ENCODE peak calls at places on chromosomes 5 and 9, in nine cellular contexts. One of them, this sample, is unnamed.

GRCh38 chr5:116037236-116037822 is 5.1 kb downstream of the ARL14EPL start:
- DNase-seq in SW 1271: no peak
- DNase-seq in cardiac muscle cell: peak; percentile 21
- DNase-seq in A549: peak; percentile 12
- DNase-seq in left lobe of liver: no peak
- DNase-seq in iPS-NIHi11: no peak
- DNase-seq in NCI-H2081: no peak
- DNase-seq in stimulated activated CD4-positive, alpha-beta T cell treated with anti-CD3 and anti-CD28 coated beads, Interleukin-1b, Interleukin-23, amount 100 ng/mL, for 4 hours: no peak
- DNase-seq in mesendoderm: no peak
- DNase-seq in this sample: no peak

GRCh38 chr9:136331556-136332481 is 4.5 kb downstream of the GPSM1 start:
- DNase-seq in A549: no peak
- DNase-seq in cardiac muscle cell: no peak
- DNase-seq in left lobe of liver: no peak
- DNase-seq in stimulated activated CD4-positive, alpha-beta T cell treated with anti-CD3 and anti-CD28 coated beads, Interleukin-1b, Interleukin-23, amount 100 ng/mL, for 4 hours: no peak
- DNase-seq in SW 1271: no peak
- DNase-seq in iPS-NIHi11: no peak
- DNase-seq in mesendoderm: no peak
- DNase-seq in NCI-H2081: no peak
- DNase-seq in this sample: no peak

GRCh38 chr9:114824130-114824529 is 18.3 kb upstream of the TNFSF15 start:
- DNase-seq in mesendoderm: no peak
- DNase-seq in SW 1271: no peak
- DNase-seq in cardiac muscle cell: peak; percentile 41
- DNase-seq in NCI-H2081: no peak
- DNase-seq in left lobe of liver: no peak
- DNase-seq in stimulated activated CD4-positive, alpha-beta T cell treated with anti-CD3 and anti-CD28 coated beads, Interleukin-1b, Interleukin-23, amount 100 ng/mL, for 4 hours: no peak
- DNase-seq in iPS-NIHi11: no peak
- DNase-seq in A549: no peak
- DNase-seq in this sample: no peak

GRCh38 chr5:141084487-141084989 is 9.9 kb upstream of the PCDHB2 start:
- DNase-seq in A549: peak; percentile 79
- DNase-seq in stimulated activated CD4-positive, alpha-beta T cell treated with anti-CD3 and anti-CD28 coated beads, Interleukin-1b, Interleukin-23, amount 100 ng/mL, for 4 hours: no peak
- DNase-seq in left lobe of liver: peak; percentile 55
- DNase-seq in NCI-H2081: peak; percentile 32
- DNase-seq in mesendoderm: peak; percentile 82
- DNase-seq in iPS-NIHi11: peak; percentile 25
- DNase-seq in SW 1271: peak; percentile 48
- DNase-seq in cardiac muscle cell: peak; percentile 41
- DNase-seq in this sample: no peak

GRCh38 chr5:34652916-34653315 is 3.2 kb upstream of the RAI14 start:
- DNase-seq in left lobe of liver: no peak
- DNase-seq in stimulated activated CD4-positive, alpha-beta T cell treated with anti-CD3 and anti-CD28 coated beads, Interleukin-1b, Interleukin-23, amount 100 ng/mL, for 4 hours: no peak
- DNase-seq in A549: no peak
- DNase-seq in SW 1271: no peak
- DNase-seq in cardiac muscle cell: peak; percentile 78
- DNase-seq in mesendoderm: no peak
- DNase-seq in NCI-H2081: no peak
- DNase-seq in iPS-NIHi11: no peak
- DNase-seq in this sample: no peak

GRCh38 chr5:775960-776861 is 8.3 kb downstream of the ZDHHC11B start:
- DNase-seq in mesendoderm: no peak
- DNase-seq in A549: no peak
- DNase-seq in iPS-NIHi11: peak; percentile 16
- DNase-seq in SW 1271: no peak
- DNase-seq in cardiac muscle cell: no peak
- DNase-seq in left lobe of liver: no peak
- DNase-seq in stimulated activated CD4-positive, alpha-beta T cell treated with anti-CD3 and anti-CD28 coated beads, Interleukin-1b, Interleukin-23, amount 100 ng/mL, for 4 hours: no peak
- DNase-seq in NCI-H2081: no peak
- DNase-seq in this sample: no peak

GRCh38 chr5:83554686-83555085 is 83.1 kb downstream of the VCAN start:
- DNase-seq in NCI-H2081: no peak
- DNase-seq in mesendoderm: no peak
- DNase-seq in cardiac muscle cell: no peak
- DNase-seq in SW 1271: no peak
- DNase-seq in iPS-NIHi11: no peak
- DNase-seq in left lobe of liver: no peak
- DNase-seq in stimulated activated CD4-positive, alpha-beta T cell treated with anti-CD3 and anti-CD28 coated beads, Interleukin-1b, Interleukin-23, amount 100 ng/mL, for 4 hours: no peak
- DNase-seq in A549: peak; percentile 12
- DNase-seq in this sample: no peak

GRCh38 chr5:33850100-33850594 is 41.6 kb downstream of the ADAMTS12 start:
- DNase-seq in cardiac muscle cell: peak; percentile 55
- DNase-seq in A549: peak; percentile 54
- DNase-seq in NCI-H2081: no peak
- DNase-seq in SW 1271: no peak
- DNase-seq in iPS-NIHi11: peak; percentile 28
- DNase-seq in stimulated activated CD4-positive, alpha-beta T cell treated with anti-CD3 and anti-CD28 coated beads, Interleukin-1b, Interleukin-23, amount 100 ng/mL, for 4 hours: no peak
- DNase-seq in left lobe of liver: no peak
- DNase-seq in mesendoderm: peak; percentile 80
- DNase-seq in this sample: no peak

GRCh38 chr5:151772868-151773561 is 1.3 kb downstream of the G3BP1 start:
- DNase-seq in left lobe of liver: no peak
- DNase-seq in cardiac muscle cell: peak; percentile 36
- DNase-seq in iPS-NIHi11: no peak
- DNase-seq in mesendoderm: no peak
- DNase-seq in A549: no peak
- DNase-seq in NCI-H2081: no peak
- DNase-seq in SW 1271: no peak
- DNase-seq in stimulated activated CD4-positive, alpha-beta T cell treated with anti-CD3 and anti-CD28 coated beads, Interleukin-1b, Interleukin-23, amount 100 ng/mL, for 4 hours: no peak
- DNase-seq in this sample: no peak

GRCh38 chr5:142816577-142816976 is 46.4 kb downstream of the ARHGAP26 start:
- DNase-seq in stimulated activated CD4-positive, alpha-beta T cell treated with anti-CD3 and anti-CD28 coated beads, Interleukin-1b, Interleukin-23, amount 100 ng/mL, for 4 hours: no peak
- DNase-seq in NCI-H2081: no peak
- DNase-seq in left lobe of liver: no peak
- DNase-seq in A549: no peak
- DNase-seq in SW 1271: no peak
- DNase-seq in iPS-NIHi11: peak; percentile 59
- DNase-seq in cardiac muscle cell: peak; percentile 71
- DNase-seq in mesendoderm: peak; percentile 40
- DNase-seq in this sample: peak; percentile 24

GRCh38 chr5:15550502-15551115 is 50.6 kb downstream of the FBXL7 start:
- DNase-seq in NCI-H2081: no peak
- DNase-seq in A549: no peak
- DNase-seq in SW 1271: no peak
- DNase-seq in stimulated activated CD4-positive, alpha-beta T cell treated with anti-CD3 and anti-CD28 coated beads, Interleukin-1b, Interleukin-23, amount 100 ng/mL, for 4 hours: no peak
- DNase-seq in cardiac muscle cell: peak; percentile 77
- DNase-seq in mesendoderm: no peak
- DNase-seq in left lobe of liver: no peak
- DNase-seq in iPS-NIHi11: no peak
- DNase-seq in this sample: no peak

GRCh38 chr9:122265265-122265900 is 701 bp downstream of the MRRF start:
- DNase-seq in cardiac muscle cell: peak; percentile 19
- DNase-seq in iPS-NIHi11: no peak
- DNase-seq in A549: peak; percentile 65
- DNase-seq in stimulated activated CD4-positive, alpha-beta T cell treated with anti-CD3 and anti-CD28 coated beads, Interleukin-1b, Interleukin-23, amount 100 ng/mL, for 4 hours: no peak
- DNase-seq in left lobe of liver: no peak
- DNase-seq in NCI-H2081: no peak
- DNase-seq in SW 1271: peak; percentile 47
- DNase-seq in mesendoderm: peak; percentile 75
- DNase-seq in this sample: no peak

GRCh38 chr9:128822407-128823042 is 4.2 kb downstream of the ENDOG start:
- DNase-seq in NCI-H2081: no peak
- DNase-seq in A549: no peak
- DNase-seq in mesendoderm: no peak
- DNase-seq in cardiac muscle cell: no peak
- DNase-seq in SW 1271: no peak
- DNase-seq in stimulated activated CD4-positive, alpha-beta T cell treated with anti-CD3 and anti-CD28 coated beads, Interleukin-1b, Interleukin-23, amount 100 ng/mL, for 4 hours: no peak
- DNase-seq in left lobe of liver: no peak
- DNase-seq in iPS-NIHi11: no peak
- DNase-seq in this sample: no peak

GRCh38 chr5:15495026-15495425 is 5.0 kb upstream of the FBXL7 start:
- DNase-seq in A549: no peak
- DNase-seq in stimulated activated CD4-positive, alpha-beta T cell treated with anti-CD3 and anti-CD28 coated beads, Interleukin-1b, Interleukin-23, amount 100 ng/mL, for 4 hours: no peak
- DNase-seq in mesendoderm: no peak
- DNase-seq in cardiac muscle cell: no peak
- DNase-seq in SW 1271: no peak
- DNase-seq in NCI-H2081: no peak
- DNase-seq in iPS-NIHi11: no peak
- DNase-seq in left lobe of liver: no peak
- DNase-seq in this sample: no peak

GRCh38 chr5:134462047-134462575 is 50.4 kb upstream of the CDKN2AIPNL start:
- DNase-seq in stimulated activated CD4-positive, alpha-beta T cell treated with anti-CD3 and anti-CD28 coated beads, Interleukin-1b, Interleukin-23, amount 100 ng/mL, for 4 hours: no peak
- DNase-seq in A549: no peak
- DNase-seq in iPS-NIHi11: no peak
- DNase-seq in NCI-H2081: no peak
- DNase-seq in left lobe of liver: no peak
- DNase-seq in cardiac muscle cell: no peak
- DNase-seq in mesendoderm: peak; percentile 24
- DNase-seq in SW 1271: no peak
- DNase-seq in this sample: no peak

GRCh38 chr5:39498247-39498952 is 73.6 kb upstream of the DAB2 start:
- DNase-seq in A549: no peak
- DNase-seq in SW 1271: no peak
- DNase-seq in cardiac muscle cell: peak; percentile 58
- DNase-seq in mesendoderm: no peak
- DNase-seq in NCI-H2081: no peak
- DNase-seq in left lobe of liver: no peak
- DNase-seq in stimulated activated CD4-positive, alpha-beta T cell treated with anti-CD3 and anti-CD28 coated beads, Interleukin-1b, Interleukin-23, amount 100 ng/mL, for 4 hours: no peak
- DNase-seq in iPS-NIHi11: no peak
- DNase-seq in this sample: no peak

GRCh38 chr5:20286512-20286911 is 298.5 kb upstream of the CDH18 start:
- DNase-seq in iPS-NIHi11: no peak
- DNase-seq in SW 1271: peak; percentile 4
- DNase-seq in cardiac muscle cell: peak; percentile 65
- DNase-seq in NCI-H2081: no peak
- DNase-seq in stimulated activated CD4-positive, alpha-beta T cell treated with anti-CD3 and anti-CD28 coated beads, Interleukin-1b, Interleukin-23, amount 100 ng/mL, for 4 hours: no peak
- DNase-seq in left lobe of liver: no peak
- DNase-seq in A549: peak; percentile 62
- DNase-seq in mesendoderm: no peak
- DNase-seq in this sample: no peak

GRCh38 chr5:41883243-41883642 is 13.0 kb upstream of the OXCT1 start:
- DNase-seq in left lobe of liver: no peak
- DNase-seq in SW 1271: no peak
- DNase-seq in cardiac muscle cell: no peak
- DNase-seq in iPS-NIHi11: no peak
- DNase-seq in stimulated activated CD4-positive, alpha-beta T cell treated with anti-CD3 and anti-CD28 coated beads, Interleukin-1b, Interleukin-23, amount 100 ng/mL, for 4 hours: no peak
- DNase-seq in A549: no peak
- DNase-seq in mesendoderm: no peak
- DNase-seq in NCI-H2081: no peak
- DNase-seq in this sample: no peak

GRCh38 chr5:180395540-180396274 is 42.6 kb upstream of the GFPT2 start:
- DNase-seq in SW 1271: no peak
- DNase-seq in NCI-H2081: no peak
- DNase-seq in left lobe of liver: no peak
- DNase-seq in mesendoderm: no peak
- DNase-seq in stimulated activated CD4-positive, alpha-beta T cell treated with anti-CD3 and anti-CD28 coated beads, Interleukin-1b, Interleukin-23, amount 100 ng/mL, for 4 hours: no peak
- DNase-seq in cardiac muscle cell: no peak
- DNase-seq in A549: peak; percentile 31
- DNase-seq in iPS-NIHi11: peak; percentile 1
- DNase-seq in this sample: no peak

GRCh38 chr5:119919279-119919678 is 289.9 kb downstream of the FAM170A start:
- DNase-seq in iPS-NIHi11: no peak
- DNase-seq in mesendoderm: no peak
- DNase-seq in A549: no peak
- DNase-seq in stimulated activated CD4-positive, alpha-beta T cell treated with anti-CD3 and anti-CD28 coated beads, Interleukin-1b, Interleukin-23, amount 100 ng/mL, for 4 hours: no peak
- DNase-seq in SW 1271: no peak
- DNase-seq in cardiac muscle cell: no peak
- DNase-seq in NCI-H2081: no peak
- DNase-seq in left lobe of liver: no peak
- DNase-seq in this sample: no peak

GRCh38 chr5:127031863-127032232 is 1.5 kb upstream of the MARCHF3 start:
- DNase-seq in SW 1271: no peak
- DNase-seq in stimulated activated CD4-positive, alpha-beta T cell treated with anti-CD3 and anti-CD28 coated beads, Interleukin-1b, Interleukin-23, amount 100 ng/mL, for 4 hours: no peak
- DNase-seq in NCI-H2081: no peak
- DNase-seq in mesendoderm: peak; percentile 68
- DNase-seq in left lobe of liver: no peak
- DNase-seq in iPS-NIHi11: no peak
- DNase-seq in A549: no peak
- DNase-seq in cardiac muscle cell: no peak
- DNase-seq in this sample: no peak

GRCh38 chr9:35193762-35194161 is 32.0 kb downstream of the UNC13B start:
- DNase-seq in left lobe of liver: no peak
- DNase-seq in cardiac muscle cell: no peak
- DNase-seq in stimulated activated CD4-positive, alpha-beta T cell treated with anti-CD3 and anti-CD28 coated beads, Interleukin-1b, Interleukin-23, amount 100 ng/mL, for 4 hours: no peak
- DNase-seq in iPS-NIHi11: no peak
- DNase-seq in NCI-H2081: no peak
- DNase-seq in mesendoderm: peak; percentile 17
- DNase-seq in SW 1271: no peak
- DNase-seq in A549: no peak
- DNase-seq in this sample: no peak

GRCh38 chr9:79565245-79565644 is 6.5 kb upstream of the TLE4 start:
- DNase-seq in left lobe of liver: no peak
- DNase-seq in A549: no peak
- DNase-seq in iPS-NIHi11: no peak
- DNase-seq in stimulated activated CD4-positive, alpha-beta T cell treated with anti-CD3 and anti-CD28 coated beads, Interleukin-1b, Interleukin-23, amount 100 ng/mL, for 4 hours: no peak
- DNase-seq in mesendoderm: no peak
- DNase-seq in NCI-H2081: no peak
- DNase-seq in SW 1271: no peak
- DNase-seq in cardiac muscle cell: no peak
- DNase-seq in this sample: no peak

GRCh38 chr5:22719842-22720241 is 133.3 kb downstream of the CDH12 start:
- DNase-seq in NCI-H2081: no peak
- DNase-seq in iPS-NIHi11: no peak
- DNase-seq in A549: no peak
- DNase-seq in mesendoderm: no peak
- DNase-seq in cardiac muscle cell: no peak
- DNase-seq in SW 1271: no peak
- DNase-seq in stimulated activated CD4-positive, alpha-beta T cell treated with anti-CD3 and anti-CD28 coated beads, Interleukin-1b, Interleukin-23, amount 100 ng/mL, for 4 hours: no peak
- DNase-seq in left lobe of liver: no peak
- DNase-seq in this sample: no peak

GRCh38 chr5:173758675-173759074 is 129.5 kb upstream of the CPEB4 start:
- DNase-seq in stimulated activated CD4-positive, alpha-beta T cell treated with anti-CD3 and anti-CD28 coated beads, Interleukin-1b, Interleukin-23, amount 100 ng/mL, for 4 hours: no peak
- DNase-seq in A549: no peak
- DNase-seq in SW 1271: no peak
- DNase-seq in left lobe of liver: no peak
- DNase-seq in NCI-H2081: no peak
- DNase-seq in cardiac muscle cell: no peak
- DNase-seq in mesendoderm: no peak
- DNase-seq in iPS-NIHi11: no peak
- DNase-seq in this sample: no peak

GRCh38 chr5:107519900-107520354 is 150.8 kb downstream of the EFNA5 start:
- DNase-seq in cardiac muscle cell: no peak
- DNase-seq in mesendoderm: peak; percentile 76
- DNase-seq in SW 1271: no peak
- DNase-seq in iPS-NIHi11: no peak
- DNase-seq in left lobe of liver: no peak
- DNase-seq in NCI-H2081: no peak
- DNase-seq in A549: peak; percentile 50
- DNase-seq in stimulated activated CD4-positive, alpha-beta T cell treated with anti-CD3 and anti-CD28 coated beads, Interleukin-1b, Interleukin-23, amount 100 ng/mL, for 4 hours: no peak
- DNase-seq in this sample: no peak

GRCh38 chr5:11483630-11484029 is 420.6 kb downstream of the CTNND2 start:
- DNase-seq in iPS-NIHi11: no peak
- DNase-seq in cardiac muscle cell: no peak
- DNase-seq in SW 1271: no peak
- DNase-seq in mesendoderm: no peak
- DNase-seq in stimulated activated CD4-positive, alpha-beta T cell treated with anti-CD3 and anti-CD28 coated beads, Interleukin-1b, Interleukin-23, amount 100 ng/mL, for 4 hours: no peak
- DNase-seq in left lobe of liver: no peak
- DNase-seq in A549: no peak
- DNase-seq in NCI-H2081: no peak
- DNase-seq in this sample: no peak

GRCh38 chr5:159099049-159099760 is 511 bp downstream of the EBF1 start:
- DNase-seq in cardiac muscle cell: peak; percentile 75
- DNase-seq in left lobe of liver: no peak
- DNase-seq in SW 1271: peak; percentile 32
- DNase-seq in mesendoderm: peak; percentile 59
- DNase-seq in stimulated activated CD4-positive, alpha-beta T cell treated with anti-CD3 and anti-CD28 coated beads, Interleukin-1b, Interleukin-23, amount 100 ng/mL, for 4 hours: no peak
- DNase-seq in iPS-NIHi11: peak; percentile 67
- DNase-seq in NCI-H2081: peak; percentile 72
- DNase-seq in A549: peak; percentile 58
- DNase-seq in this sample: no peak

GRCh38 chr9:2271426-2271825 is 256.3 kb downstream of the SMARCA2 start:
- DNase-seq in iPS-NIHi11: peak; percentile 72
- DNase-seq in stimulated activated CD4-positive, alpha-beta T cell treated with anti-CD3 and anti-CD28 coated beads, Interleukin-1b, Interleukin-23, amount 100 ng/mL, for 4 hours: no peak
- DNase-seq in NCI-H2081: no peak
- DNase-seq in SW 1271: no peak
- DNase-seq in A549: peak; percentile 39
- DNase-seq in mesendoderm: peak; percentile 72
- DNase-seq in cardiac muscle cell: peak; percentile 63
- DNase-seq in left lobe of liver: no peak
- DNase-seq in this sample: no peak

GRCh38 chr9:38396371-38396671 is 3.8 kb downstream of the ALDH1B1 start:
- DNase-seq in stimulated activated CD4-positive, alpha-beta T cell treated with anti-CD3 and anti-CD28 coated beads, Interleukin-1b, Interleukin-23, amount 100 ng/mL, for 4 hours: no peak
- DNase-seq in cardiac muscle cell: no peak
- DNase-seq in NCI-H2081: no peak
- DNase-seq in iPS-NIHi11: no peak
- DNase-seq in left lobe of liver: no peak
- DNase-seq in SW 1271: no peak
- DNase-seq in mesendoderm: no peak
- DNase-seq in A549: no peak
- DNase-seq in this sample: no peak

GRCh38 chr9:113255431-113255830 is 19.9 kb downstream of the CDC26 start:
- DNase-seq in iPS-NIHi11: no peak
- DNase-seq in mesendoderm: no peak
- DNase-seq in A549: no peak
- DNase-seq in cardiac muscle cell: no peak
- DNase-seq in left lobe of liver: no peak
- DNase-seq in NCI-H2081: no peak
- DNase-seq in SW 1271: no peak
- DNase-seq in stimulated activated CD4-positive, alpha-beta T cell treated with anti-CD3 and anti-CD28 coated beads, Interleukin-1b, Interleukin-23, amount 100 ng/mL, for 4 hours: no peak
- DNase-seq in this sample: no peak